ENCODE peak calls at places on chromosome 5, in ten cellular contexts. One of them, this sample, is unnamed.

GRCh38 chr5:133894143-133894542 is 74.3 kb downstream of the C5orf15 start:
- DNase-seq in endothelial cell of umbilical vein: no peak
- DNase-seq in NCI-H2081 treated with DMSO at 0.1 percent for 48 hours: no peak
- DNase-seq in neural crest cell: no peak
- DNase-seq in pons: no peak
- DNase-seq in mesothelial cell of epicardium: no peak
- DNase-seq in ureter: no peak
- DNase-seq in DMS153: no peak
- DNase-seq in hepatocyte: no peak
- DNase-seq in fibroblast of lung: no peak
- DNase-seq in this sample: no peak

GRCh38 chr5:7759951-7760580 is 90.9 kb downstream of the CFAP90 start:
- DNase-seq in hepatocyte: no peak
- DNase-seq in NCI-H2081 treated with DMSO at 0.1 percent for 48 hours: no peak
- DNase-seq in mesothelial cell of epicardium: no peak
- DNase-seq in endothelial cell of umbilical vein: no peak
- DNase-seq in fibroblast of lung: peak; percentile 6
- DNase-seq in pons: no peak
- DNase-seq in DMS153: no peak
- DNase-seq in neural crest cell: no peak
- DNase-seq in ureter: no peak
- DNase-seq in this sample: no peak

GRCh38 chr5:132754947-132755346 is 7.7 kb downstream of the CCNI2 start:
- DNase-seq in NCI-H2081 treated with DMSO at 0.1 percent for 48 hours: no peak
- DNase-seq in fibroblast of lung: no peak
- DNase-seq in hepatocyte: no peak
- DNase-seq in neural crest cell: no peak
- DNase-seq in endothelial cell of umbilical vein: peak; percentile 42
- DNase-seq in mesothelial cell of epicardium: no peak
- DNase-seq in DMS153: no peak
- DNase-seq in ureter: no peak
- DNase-seq in pons: peak; percentile 71
- DNase-seq in this sample: no peak

GRCh38 chr5:57302164-57302563 is 128.3 kb downstream of the GPBP1 start:
- DNase-seq in ureter: no peak
- DNase-seq in neural crest cell: no peak
- DNase-seq in pons: no peak
- DNase-seq in endothelial cell of umbilical vein: peak; percentile 51
- DNase-seq in hepatocyte: no peak
- DNase-seq in fibroblast of lung: peak; percentile 60
- DNase-seq in NCI-H2081 treated with DMSO at 0.1 percent for 48 hours: no peak
- DNase-seq in mesothelial cell of epicardium: no peak
- DNase-seq in DMS153: no peak
- DNase-seq in this sample: no peak

GRCh38 chr5:135465391-135466122 is 13.4 kb upstream of the TIFAB start:
- DNase-seq in endothelial cell of umbilical vein: no peak
- DNase-seq in fibroblast of lung: no peak
- DNase-seq in mesothelial cell of epicardium: no peak
- DNase-seq in pons: no peak
- DNase-seq in neural crest cell: no peak
- DNase-seq in hepatocyte: no peak
- DNase-seq in NCI-H2081 treated with DMSO at 0.1 percent for 48 hours: no peak
- DNase-seq in ureter: no peak
- DNase-seq in DMS153: no peak
- DNase-seq in this sample: no peak

GRCh38 chr5:146441896-146442295 is 5.2 kb upstream of the TCERG1 start:
- DNase-seq in hepatocyte: no peak
- DNase-seq in neural crest cell: no peak
- DNase-seq in pons: no peak
- DNase-seq in endothelial cell of umbilical vein: no peak
- DNase-seq in NCI-H2081 treated with DMSO at 0.1 percent for 48 hours: no peak
- DNase-seq in mesothelial cell of epicardium: no peak
- DNase-seq in ureter: no peak
- DNase-seq in DMS153: no peak
- DNase-seq in fibroblast of lung: peak; percentile 28
- DNase-seq in this sample: no peak

GRCh38 chr5:1942630-1943029 is 59.9 kb upstream of the IRX4 start:
- DNase-seq in hepatocyte: no peak
- DNase-seq in neural crest cell: no peak
- DNase-seq in fibroblast of lung: no peak
- DNase-seq in mesothelial cell of epicardium: no peak
- DNase-seq in DMS153: no peak
- DNase-seq in pons: no peak
- DNase-seq in ureter: no peak
- DNase-seq in NCI-H2081 treated with DMSO at 0.1 percent for 48 hours: no peak
- DNase-seq in endothelial cell of umbilical vein: no peak
- DNase-seq in this sample: no peak

GRCh38 chr5:36417668-36418067 is 116.0 kb upstream of the RANBP3L start:
- DNase-seq in fibroblast of lung: no peak
- DNase-seq in pons: no peak
- DNase-seq in NCI-H2081 treated with DMSO at 0.1 percent for 48 hours: no peak
- DNase-seq in DMS153: no peak
- DNase-seq in neural crest cell: no peak
- DNase-seq in mesothelial cell of epicardium: no peak
- DNase-seq in endothelial cell of umbilical vein: no peak
- DNase-seq in hepatocyte: no peak
- DNase-seq in ureter: no peak
- DNase-seq in this sample: no peak

GRCh38 chr5:137923856-137924255 is 34.6 kb downstream of the PKD2L2 start:
- DNase-seq in mesothelial cell of epicardium: no peak
- DNase-seq in neural crest cell: no peak
- DNase-seq in pons: peak; percentile 79
- DNase-seq in NCI-H2081 treated with DMSO at 0.1 percent for 48 hours: no peak
- DNase-seq in DMS153: no peak
- DNase-seq in ureter: no peak
- DNase-seq in fibroblast of lung: peak; percentile 27
- DNase-seq in endothelial cell of umbilical vein: peak; percentile 40
- DNase-seq in hepatocyte: peak; percentile 6
- DNase-seq in this sample: no peak

GRCh38 chr5:145965804-145966203 is 29.4 kb downstream of the SH3RF2 start:
- DNase-seq in endothelial cell of umbilical vein: no peak
- DNase-seq in ureter: no peak
- DNase-seq in NCI-H2081 treated with DMSO at 0.1 percent for 48 hours: no peak
- DNase-seq in neural crest cell: no peak
- DNase-seq in fibroblast of lung: no peak
- DNase-seq in pons: no peak
- DNase-seq in mesothelial cell of epicardium: no peak
- DNase-seq in DMS153: no peak
- DNase-seq in hepatocyte: no peak
- DNase-seq in this sample: no peak

GRCh38 chr5:113378081-113378480 is 56.7 kb downstream of the TSSK1B start:
- DNase-seq in neural crest cell: no peak
- DNase-seq in DMS153: no peak
- DNase-seq in hepatocyte: no peak
- DNase-seq in endothelial cell of umbilical vein: peak; percentile 21
- DNase-seq in mesothelial cell of epicardium: no peak
- DNase-seq in fibroblast of lung: no peak
- DNase-seq in NCI-H2081 treated with DMSO at 0.1 percent for 48 hours: no peak
- DNase-seq in pons: peak; percentile 29
- DNase-seq in ureter: no peak
- DNase-seq in this sample: no peak

GRCh38 chr5:59813761-59814562 is 79.6 kb downstream of the PDE4D start:
- DNase-seq in mesothelial cell of epicardium: no peak
- DNase-seq in endothelial cell of umbilical vein: peak; percentile 86
- DNase-seq in pons: peak; percentile 65
- DNase-seq in DMS153: peak; percentile 27
- DNase-seq in hepatocyte: peak; percentile 78
- DNase-seq in NCI-H2081 treated with DMSO at 0.1 percent for 48 hours: peak; percentile 22
- DNase-seq in fibroblast of lung: peak; percentile 69
- DNase-seq in ureter: no peak
- DNase-seq in neural crest cell: peak; percentile 55
- DNase-seq in this sample: peak; percentile 17

GRCh38 chr5:142143878-142144277 is 35.3 kb downstream of the NDFIP1 start:
- DNase-seq in hepatocyte: peak; percentile 38
- DNase-seq in fibroblast of lung: peak; percentile 32
- DNase-seq in endothelial cell of umbilical vein: peak; percentile 58
- DNase-seq in DMS153: no peak
- DNase-seq in mesothelial cell of epicardium: no peak
- DNase-seq in ureter: no peak
- DNase-seq in pons: peak; percentile 48
- DNase-seq in neural crest cell: no peak
- DNase-seq in NCI-H2081 treated with DMSO at 0.1 percent for 48 hours: no peak
- DNase-seq in this sample: no peak

GRCh38 chr5:154977409-154977808 is 36.1 kb upstream of the KIF4B start:
- DNase-seq in neural crest cell: no peak
- DNase-seq in ureter: no peak
- DNase-seq in endothelial cell of umbilical vein: no peak
- DNase-seq in fibroblast of lung: peak; percentile 15
- DNase-seq in pons: no peak
- DNase-seq in DMS153: no peak
- DNase-seq in hepatocyte: no peak
- DNase-seq in NCI-H2081 treated with DMSO at 0.1 percent for 48 hours: no peak
- DNase-seq in mesothelial cell of epicardium: no peak
- DNase-seq in this sample: no peak

GRCh38 chr5:28517691-28518090 is 1479.3 kb upstream of the CDH9 start:
- DNase-seq in ureter: no peak
- DNase-seq in mesothelial cell of epicardium: no peak
- DNase-seq in fibroblast of lung: peak; percentile 18
- DNase-seq in endothelial cell of umbilical vein: no peak
- DNase-seq in hepatocyte: no peak
- DNase-seq in neural crest cell: no peak
- DNase-seq in NCI-H2081 treated with DMSO at 0.1 percent for 48 hours: no peak
- DNase-seq in DMS153: no peak
- DNase-seq in pons: no peak
- DNase-seq in this sample: no peak

GRCh38 chr5:55551298-55551846 is 16.6 kb upstream of the PLPP1 start:
- DNase-seq in NCI-H2081 treated with DMSO at 0.1 percent for 48 hours: no peak
- DNase-seq in DMS153: no peak
- DNase-seq in ureter: no peak
- DNase-seq in neural crest cell: no peak
- DNase-seq in mesothelial cell of epicardium: no peak
- DNase-seq in hepatocyte: no peak
- DNase-seq in pons: no peak
- DNase-seq in endothelial cell of umbilical vein: no peak
- DNase-seq in fibroblast of lung: no peak
- DNase-seq in this sample: no peak

GRCh38 chr5:15002791-15003190 is 131.2 kb upstream of the ANKH start:
- DNase-seq in endothelial cell of umbilical vein: no peak
- DNase-seq in hepatocyte: no peak
- DNase-seq in DMS153: no peak
- DNase-seq in mesothelial cell of epicardium: no peak
- DNase-seq in pons: no peak
- DNase-seq in fibroblast of lung: no peak
- DNase-seq in neural crest cell: no peak
- DNase-seq in NCI-H2081 treated with DMSO at 0.1 percent for 48 hours: no peak
- DNase-seq in ureter: no peak
- DNase-seq in this sample: no peak

GRCh38 chr5:140402258-140403074 is 833 bp downstream of the ANKHD1 start:
- DNase-seq in endothelial cell of umbilical vein: peak; percentile 71
- DNase-seq in hepatocyte: peak; percentile 79
- DNase-seq in fibroblast of lung: peak; percentile 50
- DNase-seq in NCI-H2081 treated with DMSO at 0.1 percent for 48 hours: no peak
- DNase-seq in mesothelial cell of epicardium: peak; percentile 32
- DNase-seq in neural crest cell: peak; percentile 39
- DNase-seq in DMS153: peak; percentile 1
- DNase-seq in pons: peak; percentile 48
- DNase-seq in ureter: peak; percentile 44
- DNase-seq in this sample: no peak

GRCh38 chr5:59786271-59786805 is 107.2 kb downstream of the PDE4D start:
- DNase-seq in mesothelial cell of epicardium: no peak
- DNase-seq in ureter: no peak
- DNase-seq in endothelial cell of umbilical vein: peak; percentile 60
- DNase-seq in fibroblast of lung: peak; percentile 92
- DNase-seq in pons: no peak
- DNase-seq in hepatocyte: peak; percentile 53
- DNase-seq in NCI-H2081 treated with DMSO at 0.1 percent for 48 hours: no peak
- DNase-seq in neural crest cell: no peak
- DNase-seq in DMS153: no peak
- DNase-seq in this sample: no peak

GRCh38 chr5:115414406-115415142 is 118.1 kb upstream of the CCDC112 start:
- DNase-seq in mesothelial cell of epicardium: no peak
- DNase-seq in neural crest cell: no peak
- DNase-seq in pons: no peak
- DNase-seq in DMS153: no peak
- DNase-seq in hepatocyte: peak; percentile 65
- DNase-seq in NCI-H2081 treated with DMSO at 0.1 percent for 48 hours: no peak
- DNase-seq in endothelial cell of umbilical vein: no peak
- DNase-seq in fibroblast of lung: peak; percentile 94
- DNase-seq in ureter: no peak
- DNase-seq in this sample: no peak

GRCh38 chr5:133713209-133713608 is 100.9 kb upstream of the FSTL4 start:
- DNase-seq in ureter: no peak
- DNase-seq in DMS153: no peak
- DNase-seq in NCI-H2081 treated with DMSO at 0.1 percent for 48 hours: no peak
- DNase-seq in endothelial cell of umbilical vein: no peak
- DNase-seq in mesothelial cell of epicardium: no peak
- DNase-seq in fibroblast of lung: no peak
- DNase-seq in hepatocyte: no peak
- DNase-seq in neural crest cell: no peak
- DNase-seq in pons: no peak
- DNase-seq in this sample: no peak

GRCh38 chr5:102720954-102721353 is 34.2 kb upstream of the PAM start:
- DNase-seq in hepatocyte: no peak
- DNase-seq in NCI-H2081 treated with DMSO at 0.1 percent for 48 hours: no peak
- DNase-seq in DMS153: no peak
- DNase-seq in ureter: no peak
- DNase-seq in pons: no peak
- DNase-seq in endothelial cell of umbilical vein: no peak
- DNase-seq in neural crest cell: no peak
- DNase-seq in fibroblast of lung: no peak
- DNase-seq in mesothelial cell of epicardium: no peak
- DNase-seq in this sample: no peak

GRCh38 chr5:5422819-5423515 is 490 bp downstream of the ICE1 start:
- DNase-seq in NCI-H2081 treated with DMSO at 0.1 percent for 48 hours: no peak
- DNase-seq in fibroblast of lung: no peak
- DNase-seq in pons: peak; percentile 10
- DNase-seq in endothelial cell of umbilical vein: no peak
- DNase-seq in ureter: no peak
- DNase-seq in neural crest cell: peak; percentile 13
- DNase-seq in DMS153: no peak
- DNase-seq in hepatocyte: peak; percentile 19
- DNase-seq in mesothelial cell of epicardium: no peak
- DNase-seq in this sample: no peak

GRCh38 chr5:151685749-151686672 is 704 bp downstream of the SPARC start:
- DNase-seq in neural crest cell: no peak
- DNase-seq in hepatocyte: no peak
- DNase-seq in endothelial cell of umbilical vein: peak; percentile 51
- DNase-seq in fibroblast of lung: peak; percentile 45
- DNase-seq in DMS153: no peak
- DNase-seq in NCI-H2081 treated with DMSO at 0.1 percent for 48 hours: no peak
- DNase-seq in pons: no peak
- DNase-seq in mesothelial cell of epicardium: no peak
- DNase-seq in ureter: no peak
- DNase-seq in this sample: no peak

GRCh38 chr5:175746851-175747250 is 89.0 kb downstream of the HRH2 start:
- DNase-seq in mesothelial cell of epicardium: no peak
- DNase-seq in neural crest cell: no peak
- DNase-seq in hepatocyte: no peak
- DNase-seq in ureter: peak; percentile 10
- DNase-seq in NCI-H2081 treated with DMSO at 0.1 percent for 48 hours: no peak
- DNase-seq in endothelial cell of umbilical vein: no peak
- DNase-seq in DMS153: peak; percentile 21
- DNase-seq in pons: peak; percentile 88
- DNase-seq in fibroblast of lung: no peak
- DNase-seq in this sample: no peak

GRCh38 chr5:123428521-123429220 is 5.5 kb upstream of the CEP120 start:
- DNase-seq in DMS153: no peak
- DNase-seq in NCI-H2081 treated with DMSO at 0.1 percent for 48 hours: no peak
- DNase-seq in pons: no peak
- DNase-seq in mesothelial cell of epicardium: no peak
- DNase-seq in fibroblast of lung: no peak
- DNase-seq in ureter: no peak
- DNase-seq in hepatocyte: peak; percentile 7
- DNase-seq in endothelial cell of umbilical vein: no peak
- DNase-seq in neural crest cell: no peak
- DNase-seq in this sample: no peak

GRCh38 chr5:2917524-2917923 is 166.0 kb upstream of the IRX2 start:
- DNase-seq in neural crest cell: no peak
- DNase-seq in DMS153: no peak
- DNase-seq in endothelial cell of umbilical vein: no peak
- DNase-seq in fibroblast of lung: no peak
- DNase-seq in pons: no peak
- DNase-seq in hepatocyte: peak; percentile 3
- DNase-seq in mesothelial cell of epicardium: no peak
- DNase-seq in NCI-H2081 treated with DMSO at 0.1 percent for 48 hours: no peak
- DNase-seq in ureter: no peak
- DNase-seq in this sample: no peak

GRCh38 chr5:956941-957729 is 51.5 kb upstream of the NKD2 start:
- DNase-seq in DMS153: no peak
- DNase-seq in mesothelial cell of epicardium: no peak
- DNase-seq in pons: no peak
- DNase-seq in NCI-H2081 treated with DMSO at 0.1 percent for 48 hours: no peak
- DNase-seq in hepatocyte: peak; percentile 67
- DNase-seq in endothelial cell of umbilical vein: peak; percentile 76
- DNase-seq in ureter: no peak
- DNase-seq in fibroblast of lung: peak; percentile 93
- DNase-seq in neural crest cell: no peak
- DNase-seq in this sample: no peak

This sample was measured in SIG-M5.